ENCODE peak calls at places on chromosomes 6 and 20, in ten cellular contexts. J is HT1080; X is ACHN; V is activated gamma-delta T cell treated with Interleukin-2 at 50 U/mL for 16 hours; B is AG04449; W is T-helper 2 cell; E is activated naive CD4-positive, alpha-beta T cell treated with anti-CD3 and anti-CD28 coated beads for 36 hours; U is iris pigment epithelial cell; F is heart right ventricle; L is endothelial cell. Y is an unnamed sample.

GRCh38 chr6:31556312-31556711 is 8.9 kb downstream of the NFKBIL1 start:
- DNase-seq in J (no peak), X (no peak), V (no peak), B (no peak), W (no peak), E (no peak), U (no peak), F (no peak), L (no peak), Y (no peak)

GRCh38 chr6:129340983-129341382 is 369.0 kb downstream of the ARHGAP18 start:
- DNase-seq in J (peak; percentile 44), X (no peak), V (no peak), B (peak; percentile 82), W (no peak), E (no peak), U (peak; percentile 92), F (peak; percentile 21), L (no peak), Y (peak; percentile 64)

GRCh38 chr6:111722220-111722731 is 116.6 kb upstream of the TRAF3IP2 start:
- DNase-seq in J (no peak), X (no peak), V (no peak), B (no peak), W (no peak), E (no peak), U (peak; percentile 77), F (no peak), L (no peak), Y (peak; percentile 83)

GRCh38 chr6:10720229-10720959 is 2.5 kb upstream of the TMEM14C start:
- DNase-seq in J (peak; percentile 20), X (peak; percentile 44), V (peak; percentile 63), B (no peak), W (peak; percentile 31), E (peak; percentile 60), U (peak; percentile 24), F (peak; percentile 74), L (no peak), Y (peak; percentile 34)

GRCh38 chr20:48831702-48832422 is 4.1 kb upstream of the PREX1 start:
- DNase-seq in J (peak; percentile 54), X (peak; percentile 25), V (no peak), B (no peak), W (no peak), E (no peak), U (peak; percentile 36), F (peak; percentile 51), L (no peak), Y (peak; percentile 63)

GRCh38 chr20:64222273-64222672 is 33.3 kb upstream of the PCMTD2 start:
- DNase-seq in J (no peak), X (no peak), V (no peak), B (no peak), W (no peak), E (no peak), U (peak; percentile 32), F (peak; percentile 39), L (no peak), Y (no peak)

GRCh38 chr6:78580923-78581322 is 286.4 kb upstream of the IRAK1BP1 start:
- DNase-seq in J (no peak), X (no peak), V (no peak), B (no peak), W (no peak), E (no peak), U (no peak), F (no peak), L (no peak), Y (no peak)

GRCh38 chr20:58555078-58555765 is 40.0 kb upstream of the APCDD1L start:
- DNase-seq in J (peak; percentile 93), X (peak; percentile 35), V (no peak), B (no peak), W (no peak), E (no peak), U (peak; percentile 87), F (no peak), L (no peak), Y (peak; percentile 56)

GRCh38 chr6:8481727-8482126 is 46.4 kb upstream of the SLC35B3 start:
- DNase-seq in J (peak; percentile 3), X (peak; percentile 28), V (no peak), B (no peak), W (no peak), E (no peak), U (peak; percentile 28), F (no peak), L (no peak), Y (no peak)

GRCh38 chr6:14476793-14477531 is 359.4 kb downstream of the CD83 start:
- DNase-seq in J (peak; percentile 10), X (peak; percentile 63), V (no peak), B (peak; percentile 80), W (no peak), E (no peak), U (peak; percentile 69), F (no peak), L (no peak), Y (peak; percentile 94)

GRCh38 chr6:112282217-112282616 is 27.9 kb upstream of the LAMA4 start:
- DNase-seq in J (peak; percentile 81), X (peak; percentile 31), V (no peak), B (peak; percentile 80), W (no peak), E (no peak), U (peak; percentile 90), F (peak; percentile 46), L (no peak), Y (peak; percentile 86)

GRCh38 chr6:98695076-98695816 is 139.1 kb upstream of the POU3F2 start:
- DNase-seq in J (no peak), X (no peak), V (no peak), B (no peak), W (no peak), E (no peak), U (no peak), F (no peak), L (no peak), Y (no peak)

GRCh38 chr6:56806368-56806767 is 148.5 kb upstream of the BEND6 start:
- DNase-seq in J (no peak), X (no peak), V (no peak), B (no peak), W (no peak), E (no peak), U (no peak), F (no peak), L (no peak), Y (peak; percentile 34)

GRCh38 chr6:162964703-162965140 is 236.9 kb downstream of the PACRG start:
- DNase-seq in J (peak; percentile 99), X (peak; percentile 77), V (no peak), B (peak; percentile 99), W (no peak), E (no peak), U (peak; percentile 91), F (no peak), L (no peak), Y (peak; percentile 100)

GRCh38 chr6:3281669-3282460 is 23.1 kb downstream of the PSMG4 start:
- DNase-seq in J (peak; percentile 92), X (peak; percentile 20), V (no peak), B (peak; percentile 37), W (no peak), E (no peak), U (peak; percentile 92), F (no peak), L (no peak), Y (peak; percentile 47)

GRCh38 chr6:168773788-168774187 is 332.8 kb downstream of the SMOC2 start:
- DNase-seq in J (no peak), X (no peak), V (no peak), B (no peak), W (no peak), E (no peak), U (no peak), F (no peak), L (no peak), Y (no peak)

GRCh38 chr20:9903048-9903651 is 64.3 kb upstream of the PAK5 start:
- DNase-seq in J (no peak), X (peak; percentile 6), V (no peak), B (no peak), W (no peak), E (peak; percentile 4), U (peak; percentile 12), F (no peak), L (peak; percentile 26), Y (no peak)

GRCh38 chr20:62782893-62783278 is 13.4 kb upstream of the MRGBP start:
- DNase-seq in J (peak; percentile 43), X (no peak), V (no peak), B (no peak), W (no peak), E (no peak), U (no peak), F (peak; percentile 62), L (no peak), Y (no peak)

GRCh38 chr6:47655719-47656595 is 42.4 kb upstream of the ADGRF4 start:
- DNase-seq in J (peak; percentile 87), X (peak; percentile 69), V (no peak), B (no peak), W (no peak), E (peak; percentile 73), U (peak; percentile 29), F (peak; percentile 21), L (no peak), Y (peak; percentile 40)

GRCh38 chr6:159252955-159253508 is 83.8 kb downstream of the FNDC1 start:
- DNase-seq in J (peak; percentile 48), X (peak; percentile 61), V (no peak), B (no peak), W (no peak), E (peak; percentile 22), U (peak; percentile 58), F (no peak), L (peak; percentile 12), Y (peak; percentile 66)

GRCh38 chr20:61806995-61807394 is 258.7 kb downstream of the TAF4 start:
- DNase-seq in J (no peak), X (no peak), V (no peak), B (no peak), W (no peak), E (no peak), U (no peak), F (no peak), L (no peak), Y (no peak)

GRCh38 chr6:33425668-33426577 is 6.1 kb downstream of the SYNGAP1 start:
- DNase-seq in J (peak; percentile 82), X (peak; percentile 80), V (peak; percentile 79), B (no peak), W (peak; percentile 55), E (peak; percentile 93), U (peak; percentile 87), F (peak; percentile 86), L (peak; percentile 92), Y (peak; percentile 88)

GRCh38 chr6:128807577-128807976 is 75.4 kb upstream of the LAMA2 start:
- DNase-seq in J (peak; percentile 64), X (peak; percentile 40), V (no peak), B (peak; percentile 19), W (no peak), E (no peak), U (peak; percentile 60), F (no peak), L (no peak), Y (peak; percentile 69)

GRCh38 chr20:56843817-56844216 is 214.7 kb downstream of the TFAP2C start:
- DNase-seq in J (peak; percentile 28), X (no peak), V (no peak), B (no peak), W (no peak), E (no peak), U (no peak), F (no peak), L (no peak), Y (peak; percentile 8)

GRCh38 chr6:40701352-40702007 is 114.3 kb upstream of the LRFN2 start:
- DNase-seq in J (no peak), X (no peak), V (no peak), B (no peak), W (no peak), E (no peak), U (no peak), F (no peak), L (no peak), Y (no peak)

GRCh38 chr20:32251470-32251869 is 26.0 kb upstream of the KIF3B start:
- DNase-seq in J (no peak), X (no peak), V (no peak), B (no peak), W (no peak), E (peak; percentile 20), U (no peak), F (no peak), L (no peak), Y (no peak)

GRCh38 chr6:20021795-20022194 is 184.6 kb downstream of the ID4 start:
- DNase-seq in J (no peak), X (no peak), V (no peak), B (no peak), W (no peak), E (no peak), U (no peak), F (no peak), L (no peak), Y (no peak)

GRCh38 chr6:166446146-166446545 is 63.4 kb upstream of the MPC1 start:
- DNase-seq in J (no peak), X (no peak), V (no peak), B (no peak), W (no peak), E (no peak), U (no peak), F (no peak), L (no peak), Y (no peak)